ENCODE peak calls at places on chromosomes 11 and 22, in four cellular contexts. One of them, this sample, is unnamed.

GRCh38 chr11:31809857-31810778 is 1.0 kb downstream of the PAX6 start:
- DNase-seq in mammary epithelial cell: peak
- DNase-seq in GM23338: peak
- DNase-seq in aorta: peak
- DNase-seq in this sample: peak

GRCh38 chr11:127567237-127567932 is 566.8 kb upstream of the KIRREL3 start:
- DNase-seq in mammary epithelial cell: no peak
- DNase-seq in aorta: no peak
- DNase-seq in GM23338: peak
- DNase-seq in this sample: no peak

GRCh38 chr11:32109138-32109537 is 18.3 kb downstream of the RCN1 start:
- DNase-seq in aorta: no peak
- DNase-seq in mammary epithelial cell: no peak
- DNase-seq in GM23338: no peak
- DNase-seq in this sample: peak

GRCh38 chr22:46072030-46072881 is 78.1 kb upstream of the PPARA start:
- DNase-seq in GM23338: peak
- DNase-seq in aorta: peak
- DNase-seq in mammary epithelial cell: peak
- DNase-seq in this sample: peak

GRCh38 chr22:28544431-28544868 is 135.2 kb downstream of the TTC28 start:
- DNase-seq in GM23338: no peak
- DNase-seq in mammary epithelial cell: peak
- DNase-seq in aorta: no peak
- DNase-seq in this sample: no peak

GRCh38 chr11:44808053-44808753 is 81.4 kb downstream of the TSPAN18 start:
- DNase-seq in GM23338: no peak
- DNase-seq in aorta: peak
- DNase-seq in mammary epithelial cell: no peak
- DNase-seq in this sample: no peak

GRCh38 chr22:30992565-30992964 is 23.5 kb downstream of the TUG1 start:
- DNase-seq in GM23338: no peak
- DNase-seq in mammary epithelial cell: no peak
- DNase-seq in aorta: no peak
- DNase-seq in this sample: no peak

GRCh38 chr11:85627332-85627997 is at the start of gene DLG2:
- DNase-seq in aorta: no peak
- DNase-seq in mammary epithelial cell: peak
- DNase-seq in GM23338: peak
- DNase-seq in this sample: peak

GRCh38 chr22:40453676-40454075 is 83.3 kb downstream of the SGSM3 start:
- DNase-seq in aorta: no peak
- DNase-seq in GM23338: no peak
- DNase-seq in mammary epithelial cell: no peak
- DNase-seq in this sample: peak

GRCh38 chr22:37848587-37849088 is 581 bp upstream of the EIF3L start:
- DNase-seq in GM23338: peak
- DNase-seq in mammary epithelial cell: peak
- DNase-seq in aorta: no peak
- DNase-seq in this sample: peak

GRCh38 chr22:25120093-25120561 is 79.5 kb upstream of the CRYBB3 start:
- DNase-seq in GM23338: peak
- DNase-seq in mammary epithelial cell: peak
- DNase-seq in aorta: no peak
- DNase-seq in this sample: no peak

GRCh38 chr11:8767466-8768142 is 85.0 kb downstream of the RPL27A start:
- DNase-seq in mammary epithelial cell: peak
- DNase-seq in aorta: no peak
- DNase-seq in GM23338: no peak
- DNase-seq in this sample: no peak

GRCh38 chr11:30333405-30333804 is 10.5 kb downstream of the ARL14EP start:
- DNase-seq in mammary epithelial cell: peak
- DNase-seq in GM23338: peak
- DNase-seq in aorta: no peak
- DNase-seq in this sample: peak

GRCh38 chr11:93192163-93192562 is 5.6 kb downstream of the SLC36A4 start:
- DNase-seq in GM23338: peak
- DNase-seq in aorta: no peak
- DNase-seq in mammary epithelial cell: no peak
- DNase-seq in this sample: no peak

GRCh38 chr11:68043029-68043348 is 4.2 kb downstream of the TCIRG1 start:
- DNase-seq in GM23338: no peak
- DNase-seq in aorta: no peak
- DNase-seq in mammary epithelial cell: no peak
- DNase-seq in this sample: no peak

GRCh38 chr22:37242395-37242918 is 1.6 kb downstream of the RAC2 start:
- DNase-seq in GM23338: no peak
- DNase-seq in mammary epithelial cell: peak
- DNase-seq in aorta: no peak
- DNase-seq in this sample: no peak

GRCh38 chr11:23143031-23143430 is 282.8 kb upstream of the CCDC179 start:
- DNase-seq in mammary epithelial cell: no peak
- DNase-seq in aorta: no peak
- DNase-seq in GM23338: no peak
- DNase-seq in this sample: peak

GRCh38 chr11:131808466-131808865 is 438.1 kb downstream of the NTM start:
- DNase-seq in mammary epithelial cell: peak
- DNase-seq in aorta: no peak
- DNase-seq in GM23338: no peak
- DNase-seq in this sample: no peak

GRCh38 chr11:81005595-81005994 is 1564.8 kb upstream of the TENM4 start:
- DNase-seq in GM23338: no peak
- DNase-seq in mammary epithelial cell: peak
- DNase-seq in aorta: no peak
- DNase-seq in this sample: no peak

GRCh38 chr22:47201186-47201995 is 438.9 kb downstream of the TBC1D22A start:
- DNase-seq in aorta: peak
- DNase-seq in GM23338: no peak
- DNase-seq in mammary epithelial cell: no peak
- DNase-seq in this sample: no peak

GRCh38 chr22:23984430-23984829 is 4.5 kb downstream of the GSTT2 start:
- DNase-seq in aorta: no peak
- DNase-seq in GM23338: peak
- DNase-seq in mammary epithelial cell: peak
- DNase-seq in this sample: peak

GRCh38 chr11:130706572-130706971 is 209.7 kb downstream of the SNX19 start:
- DNase-seq in mammary epithelial cell: no peak
- DNase-seq in GM23338: no peak
- DNase-seq in aorta: no peak
- DNase-seq in this sample: no peak

GRCh38 chr22:30471616-30472318 is at the start of gene SEC14L3:
- DNase-seq in mammary epithelial cell: no peak
- DNase-seq in aorta: no peak
- DNase-seq in GM23338: no peak
- DNase-seq in this sample: no peak

GRCh38 chr11:124762077-124762623 is at the start of gene ESAM:
- DNase-seq in mammary epithelial cell: no peak
- DNase-seq in GM23338: peak
- DNase-seq in aorta: peak
- DNase-seq in this sample: no peak

GRCh38 chr11:61384271-61385242 is 7.8 kb upstream of the TMEM216 start:
- DNase-seq in GM23338: peak
- DNase-seq in aorta: no peak
- DNase-seq in mammary epithelial cell: no peak
- DNase-seq in this sample: no peak

GRCh38 chr11:116109228-116109627 is 605.0 kb upstream of the CADM1 start:
- DNase-seq in aorta: no peak
- DNase-seq in mammary epithelial cell: peak
- DNase-seq in GM23338: no peak
- DNase-seq in this sample: no peak

GRCh38 chr22:33088418-33088817 is 30.2 kb upstream of the SYN3 start:
- DNase-seq in mammary epithelial cell: no peak
- DNase-seq in GM23338: no peak
- DNase-seq in aorta: no peak
- DNase-seq in this sample: no peak

GRCh38 chr11:94814238-94814976 is 46.3 kb downstream of the AMOTL1 start:
- DNase-seq in aorta: no peak
- DNase-seq in mammary epithelial cell: no peak
- DNase-seq in GM23338: no peak
- DNase-seq in this sample: no peak

GRCh38 chr11:69601346-69601975 is 39.5 kb upstream of the CCND1 start:
- DNase-seq in aorta: no peak
- DNase-seq in GM23338: no peak
- DNase-seq in mammary epithelial cell: no peak
- DNase-seq in this sample: no peak

DNA sequence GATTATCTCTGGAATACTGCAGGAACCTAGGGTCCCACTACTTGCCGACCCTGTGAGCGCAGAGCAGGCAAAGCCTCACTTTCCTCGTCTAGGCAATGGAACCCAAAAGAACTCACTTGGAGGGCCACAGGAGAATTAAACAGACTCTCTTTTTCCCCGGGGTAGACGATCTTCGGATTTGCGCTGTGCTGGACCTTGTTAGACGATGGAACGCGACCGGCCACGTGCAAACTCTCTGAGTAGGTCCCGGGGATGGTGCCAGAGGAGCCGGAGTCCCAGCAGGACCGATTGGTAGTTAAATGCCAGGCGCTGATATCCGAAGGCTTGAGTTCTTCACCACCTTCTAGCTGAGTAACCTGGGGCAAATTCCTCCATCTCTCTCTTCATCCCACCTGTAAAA is 1.0 kb upstream of the SLC1A2 start:
- DNase-seq in aorta: no peak
- DNase-seq in mammary epithelial cell: no peak
- DNase-seq in GM23338: peak
- DNase-seq in this sample: no peak
- H3K4me3 ChIP-seq in aorta: peak
- H3K4me3 ChIP-seq in mammary epithelial cell: no peak
- H3K4me3 ChIP-seq in GM23338: peak
- H3K4me3 ChIP-seq in this sample: peak

DNA sequence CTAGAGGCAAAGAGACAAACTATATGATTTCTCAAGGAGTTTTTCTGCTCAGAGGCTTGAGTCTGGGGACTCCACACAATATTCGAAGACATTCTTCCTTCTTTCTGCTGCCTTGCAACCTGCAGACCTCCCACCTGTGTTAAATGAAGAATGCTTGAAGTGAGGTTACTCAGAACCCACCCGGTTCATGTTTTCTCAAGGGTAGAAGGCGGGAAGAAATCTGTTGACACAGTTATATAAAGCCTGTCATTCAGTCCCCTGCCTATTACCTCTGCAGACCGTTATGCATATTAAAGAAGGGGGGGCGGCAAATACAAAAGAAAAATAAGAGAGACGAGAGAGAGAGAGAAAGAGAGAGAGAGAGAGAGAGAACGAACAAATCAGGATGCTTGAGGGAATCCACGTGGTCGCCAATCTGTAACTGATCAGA is 2.2 kb upstream of the KMT2A start:
- DNase-seq in mammary epithelial cell: no peak
- DNase-seq in GM23338: peak
- DNase-seq in aorta: no peak
- DNase-seq in this sample: no peak
- H3K4me3 ChIP-seq in mammary epithelial cell: peak
- H3K4me3 ChIP-seq in GM23338: peak
- H3K4me3 ChIP-seq in aorta: no peak
- H3K4me3 ChIP-seq in this sample: peak

GRCh38 chr11:14380125-14380936 is 21.3 kb upstream of the RRAS2 start:
- DNase-seq in mammary epithelial cell: no peak
- DNase-seq in aorta: no peak
- DNase-seq in GM23338: no peak
- DNase-seq in this sample: no peak
- H3K4me3 ChIP-seq in mammary epithelial cell: peak
- H3K4me3 ChIP-seq in aorta: peak
- H3K4me3 ChIP-seq in GM23338: peak
- H3K4me3 ChIP-seq in this sample: peak

GRCh38 chr11:109564241-109564640 is 142.3 kb downstream of the C11orf87 start:
- DNase-seq in mammary epithelial cell: no peak
- DNase-seq in GM23338: no peak
- DNase-seq in aorta: no peak
- DNase-seq in this sample: no peak
- H3K4me3 ChIP-seq in mammary epithelial cell: no peak
- H3K4me3 ChIP-seq in GM23338: no peak
- H3K4me3 ChIP-seq in aorta: no peak
- H3K4me3 ChIP-seq in this sample: no peak

GRCh38 chr11:112884012-112884767 is 77.0 kb upstream of the NCAM1 start:
- DNase-seq in aorta: no peak
- DNase-seq in GM23338: no peak
- DNase-seq in mammary epithelial cell: no peak
- DNase-seq in this sample: no peak
- H3K4me3 ChIP-seq in aorta: no peak
- H3K4me3 ChIP-seq in GM23338: no peak
- H3K4me3 ChIP-seq in mammary epithelial cell: no peak
- H3K4me3 ChIP-seq in this sample: peak